ENCODE peak calls at places on chromosomes 12 and 14, in nine cellular contexts. V is AG04450; S is CD4-positive, alpha-beta memory T cell; M is H7; R is mucosa of gallbladder; C is body of pancreas; G is activated T-cell treated with anti-CD3 and anti-CD28 coated beads, Interleukin-2, amount 50 U/mL, for 72 hours; J is NCI-H1694 treated with DMSO at 0.1 percent for 48 hours; X is NCI-H460. B is an unnamed sample.

GRCh38 chr14:68633131-68633991 is 159.5 kb downstream of the ZFP36L1 start:
- DNase-seq in C (no peak), G (no peak), J (no peak), M (no peak), S (no peak), R (peak; percentile 10), X (no peak), V (no peak), B (no peak)

GRCh38 chr12:57759360-57759980 is 4.6 kb downstream of the MARCHF9 start:
- DNase-seq in G (peak; percentile 23), M (peak; percentile 76), J (peak; percentile 28), X (no peak), R (no peak), S (peak; percentile 58), V (no peak), C (peak; percentile 57), B (no peak)

GRCh38 chr12:108611884-108612415 is 14.1 kb upstream of the TMEM119 start:
- DNase-seq in C (no peak), S (peak; percentile 50), R (no peak), J (no peak), G (peak; percentile 83), V (no peak), X (no peak), M (peak; percentile 86), B (no peak)

GRCh38 chr14:22505751-22506710 is 83.0 kb downstream of the DAD1 start:
- DNase-seq in S (peak; percentile 34), R (no peak), M (no peak), V (no peak), G (no peak), C (no peak), J (no peak), X (no peak), B (peak; percentile 37)

GRCh38 chr12:90622431-90622830 is 332.5 kb downstream of the CCER1 start:
- DNase-seq in V (peak; percentile 3), R (no peak), J (no peak), C (no peak), X (peak; percentile 24), M (no peak), G (no peak), S (no peak), B (no peak)

GRCh38 chr14:100589760-100590469 is 2.7 kb upstream of the BEGAIN start:
- DNase-seq in V (no peak), C (no peak), X (no peak), S (no peak), G (no peak), J (peak; percentile 26), M (no peak), R (no peak), B (no peak)

GRCh38 chr12:45601888-45602287 is 127.6 kb upstream of the ARID2 start:
- DNase-seq in C (no peak), R (no peak), J (no peak), M (no peak), G (no peak), S (no peak), X (no peak), V (no peak), B (no peak)

GRCh38 chr12:87596636-87597035 is 432.6 kb downstream of the C12orf50 start:
- DNase-seq in J (no peak), M (no peak), C (no peak), R (no peak), V (no peak), X (no peak), S (no peak), G (no peak), B (no peak)

GRCh38 chr14:20602583-20602982 is 11.4 kb upstream of the RNASE12 start:
- DNase-seq in R (no peak), M (no peak), S (no peak), J (no peak), V (no peak), G (no peak), C (no peak), X (no peak), B (no peak)

GRCh38 chr12:53210843-53211242 is 3.8 kb upstream of the ITGB7 start:
- DNase-seq in X (no peak), C (no peak), J (no peak), M (no peak), S (no peak), G (no peak), R (no peak), V (no peak), B (no peak)

GRCh38 chr12:112005419-112006395 is 7.3 kb downstream of the TMEM116 start:
- DNase-seq in G (no peak), V (no peak), J (no peak), X (peak; percentile 32), C (no peak), S (no peak), M (peak; percentile 79), R (peak; percentile 53), B (no peak)

GRCh38 chr14:50338547-50338946 is 26.4 kb downstream of the DMAC2L start:
- DNase-seq in M (no peak), R (no peak), J (no peak), G (no peak), C (no peak), S (no peak), V (no peak), X (no peak), B (no peak)

GRCh38 chr12:7679251-7680045 is 13.7 kb upstream of the APOBEC1 start:
- DNase-seq in R (no peak), J (no peak), V (no peak), G (no peak), X (no peak), S (no peak), C (no peak), M (no peak), B (no peak)

GRCh38 chr12:62660763-62661162 is 194.1 kb downstream of the MON2 start:
- DNase-seq in G (no peak), R (no peak), J (no peak), S (no peak), C (no peak), X (no peak), V (no peak), M (no peak), B (no peak)

GRCh38 chr12:7060353-7060954 is at the start of gene C1S:
- DNase-seq in X (peak; percentile 81), J (no peak), S (no peak), R (peak; percentile 71), V (peak; percentile 97), G (no peak), M (peak; percentile 87), C (peak; percentile 46), B (no peak)

GRCh38 chr14:68269136-68269535 is 449.6 kb downstream of the RAD51B start:
- DNase-seq in R (no peak), V (no peak), X (no peak), M (no peak), C (no peak), J (no peak), G (peak; percentile 53), S (no peak), B (no peak)

GRCh38 chr12:100904270-100904669 is 109.7 kb downstream of the ANO4 start:
- DNase-seq in J (no peak), V (no peak), M (no peak), S (no peak), X (no peak), R (no peak), G (no peak), C (no peak), B (no peak)

GRCh38 chr12:19893514-19893913 is 454.2 kb downstream of the AEBP2 start:
- DNase-seq in C (no peak), R (no peak), M (peak; percentile 18), J (no peak), V (peak; percentile 7), G (no peak), S (no peak), X (no peak), B (peak; percentile 19)

GRCh38 chr14:30982583-30982982 is 42.9 kb upstream of the AP4S1 start:
- DNase-seq in V (no peak), M (no peak), S (no peak), G (no peak), X (no peak), R (no peak), J (no peak), C (no peak), B (no peak)

GRCh38 chr14:99649643-99650042 is 4.7 kb downstream of the HHIPL1 start:
- DNase-seq in S (no peak), C (no peak), M (no peak), J (no peak), X (no peak), V (no peak), G (no peak), R (no peak), B (no peak)

GRCh38 chr14:91350483-91350812 is 67.2 kb downstream of the CCDC88C start:
- DNase-seq in S (no peak), M (no peak), R (no peak), V (no peak), G (no peak), X (no peak), J (no peak), C (no peak), B (no peak)

GRCh38 chr12:101775814-101776213 is 36.6 kb upstream of the SYCP3 start:
- DNase-seq in C (no peak), M (no peak), J (no peak), V (no peak), R (no peak), X (no peak), S (no peak), G (no peak), B (no peak)